ENCODE peak calls at places on chromosomes 11 and 22, in nine cellular contexts. One of them, this sample, is unnamed.

GRCh38 chr11:65944767-65945166 is 513 bp upstream of the TSGA10IP start:
- DNase-seq in heart right ventricle: no peak
- DNase-seq in A549: no peak
- DNase-seq in heart left ventricle: no peak
- DNase-seq in fibroblast of lung: no peak
- DNase-seq in lower lobe of right lung: no peak
- DNase-seq in PC-9: no peak
- DNase-seq in esophagus squamous epithelium: no peak
- DNase-seq in Peyer's patch: no peak
- DNase-seq in this sample: no peak

GRCh38 chr11:67298786-67299185 is 4.5 kb upstream of the SSH3 start:
- DNase-seq in heart right ventricle: no peak
- DNase-seq in A549: no peak
- DNase-seq in heart left ventricle: no peak
- DNase-seq in fibroblast of lung: no peak
- DNase-seq in lower lobe of right lung: peak; percentile 10
- DNase-seq in PC-9: no peak
- DNase-seq in esophagus squamous epithelium: no peak
- DNase-seq in Peyer's patch: peak; percentile 29
- DNase-seq in this sample: no peak

GRCh38 chr11:86551693-86552092 is 120.7 kb downstream of the ME3 start:
- DNase-seq in heart right ventricle: no peak
- DNase-seq in A549: no peak
- DNase-seq in heart left ventricle: no peak
- DNase-seq in fibroblast of lung: no peak
- DNase-seq in lower lobe of right lung: no peak
- DNase-seq in PC-9: no peak
- DNase-seq in esophagus squamous epithelium: no peak
- DNase-seq in Peyer's patch: no peak
- DNase-seq in this sample: no peak

GRCh38 chr11:1226981-1227550 is 4.2 kb downstream of the MUC5B start:
- DNase-seq in heart right ventricle: no peak
- DNase-seq in A549: peak; percentile 40
- DNase-seq in heart left ventricle: peak; percentile 20
- DNase-seq in fibroblast of lung: no peak
- DNase-seq in lower lobe of right lung: peak; percentile 32
- DNase-seq in PC-9: no peak
- DNase-seq in esophagus squamous epithelium: no peak
- DNase-seq in Peyer's patch: peak; percentile 38
- DNase-seq in this sample: no peak

GRCh38 chr11:831132-831864 is 1.5 kb upstream of the CD151 start:
- DNase-seq in heart right ventricle: no peak
- DNase-seq in A549: no peak
- DNase-seq in heart left ventricle: no peak
- DNase-seq in fibroblast of lung: peak; percentile 67
- DNase-seq in lower lobe of right lung: no peak
- DNase-seq in PC-9: peak; percentile 4
- DNase-seq in esophagus squamous epithelium: no peak
- DNase-seq in Peyer's patch: no peak
- DNase-seq in this sample: no peak

GRCh38 chr22:49204599-49205214 is 623.0 kb downstream of the BRD1 start:
- DNase-seq in heart right ventricle: no peak
- DNase-seq in A549: no peak
- DNase-seq in heart left ventricle: no peak
- DNase-seq in fibroblast of lung: no peak
- DNase-seq in lower lobe of right lung: no peak
- DNase-seq in PC-9: no peak
- DNase-seq in esophagus squamous epithelium: no peak
- DNase-seq in Peyer's patch: no peak
- DNase-seq in this sample: no peak

GRCh38 chr22:37060801-37061610 is 9.5 kb downstream of the KCTD17 start:
- DNase-seq in heart right ventricle: no peak
- DNase-seq in A549: no peak
- DNase-seq in heart left ventricle: peak; percentile 15
- DNase-seq in fibroblast of lung: no peak
- DNase-seq in lower lobe of right lung: no peak
- DNase-seq in PC-9: no peak
- DNase-seq in esophagus squamous epithelium: no peak
- DNase-seq in Peyer's patch: no peak
- DNase-seq in this sample: no peak

GRCh38 chr11:134701564-134702165 is 289.6 kb upstream of the B3GAT1 start:
- DNase-seq in heart right ventricle: no peak
- DNase-seq in A549: no peak
- DNase-seq in heart left ventricle: no peak
- DNase-seq in fibroblast of lung: no peak
- DNase-seq in lower lobe of right lung: no peak
- DNase-seq in PC-9: no peak
- DNase-seq in esophagus squamous epithelium: no peak
- DNase-seq in Peyer's patch: no peak
- DNase-seq in this sample: no peak

GRCh38 chr11:61964941-61965282 is 2.5 kb downstream of the FTH1 start:
- DNase-seq in heart right ventricle: no peak
- DNase-seq in A549: no peak
- DNase-seq in heart left ventricle: no peak
- DNase-seq in fibroblast of lung: no peak
- DNase-seq in lower lobe of right lung: no peak
- DNase-seq in PC-9: no peak
- DNase-seq in esophagus squamous epithelium: no peak
- DNase-seq in Peyer's patch: no peak
- DNase-seq in this sample: no peak

GRCh38 chr22:37208401-37209139 is 3.7 kb downstream of the SSTR3 start:
- DNase-seq in heart right ventricle: no peak
- DNase-seq in A549: no peak
- DNase-seq in heart left ventricle: no peak
- DNase-seq in fibroblast of lung: no peak
- DNase-seq in lower lobe of right lung: no peak
- DNase-seq in PC-9: no peak
- DNase-seq in esophagus squamous epithelium: no peak
- DNase-seq in Peyer's patch: no peak
- DNase-seq in this sample: no peak

GRCh38 chr11:117239295-117239694 is 6.8 kb downstream of the RNF214 start:
- DNase-seq in heart right ventricle: no peak
- DNase-seq in A549: peak; percentile 71
- DNase-seq in heart left ventricle: no peak
- DNase-seq in fibroblast of lung: peak; percentile 96
- DNase-seq in lower lobe of right lung: no peak
- DNase-seq in PC-9: no peak
- DNase-seq in esophagus squamous epithelium: no peak
- DNase-seq in Peyer's patch: no peak
- DNase-seq in this sample: no peak

GRCh38 chr11:83933008-83933407 is 646.8 kb upstream of the CCDC90B start:
- DNase-seq in heart right ventricle: no peak
- DNase-seq in A549: no peak
- DNase-seq in heart left ventricle: no peak
- DNase-seq in fibroblast of lung: no peak
- DNase-seq in lower lobe of right lung: no peak
- DNase-seq in PC-9: no peak
- DNase-seq in esophagus squamous epithelium: no peak
- DNase-seq in Peyer's patch: no peak
- DNase-seq in this sample: no peak

GRCh38 chr11:99316761-99317475 is 296.2 kb downstream of the CNTN5 start:
- DNase-seq in heart right ventricle: peak; percentile 11
- DNase-seq in A549: no peak
- DNase-seq in heart left ventricle: peak; percentile 29
- DNase-seq in fibroblast of lung: peak; percentile 36
- DNase-seq in lower lobe of right lung: no peak
- DNase-seq in PC-9: no peak
- DNase-seq in esophagus squamous epithelium: no peak
- DNase-seq in Peyer's patch: no peak
- DNase-seq in this sample: peak; percentile 14
- H3K4me3 ChIP-seq in heart right ventricle: peak overlapping the region; percentile 16
- H3K4me3 ChIP-seq in A549: no peak overlapping the region
- H3K4me3 ChIP-seq in heart left ventricle: no peak overlapping the region
- H3K4me3 ChIP-seq in fibroblast of lung: no peak overlapping the region
- H3K4me3 ChIP-seq in lower lobe of right lung: no peak overlapping the region
- H3K4me3 ChIP-seq in PC-9: no peak overlapping the region
- H3K4me3 ChIP-seq in esophagus squamous epithelium: no peak overlapping the region
- H3K4me3 ChIP-seq in Peyer's patch: no peak overlapping the region
- H3K4me3 ChIP-seq in this sample: no peak overlapping the region

GRCh38 chr11:12184696-12185095 is 74.3 kb downstream of the MICAL2 start:
- DNase-seq in heart right ventricle: no peak
- DNase-seq in A549: no peak
- DNase-seq in heart left ventricle: no peak
- DNase-seq in fibroblast of lung: peak; percentile 56
- DNase-seq in lower lobe of right lung: no peak
- DNase-seq in PC-9: no peak
- DNase-seq in esophagus squamous epithelium: no peak
- DNase-seq in Peyer's patch: no peak
- DNase-seq in this sample: no peak

GRCh38 chr11:12185914-12186313 is 75.5 kb downstream of the MICAL2 start:
- DNase-seq in heart right ventricle: peak; percentile 53
- DNase-seq in A549: no peak
- DNase-seq in heart left ventricle: no peak
- DNase-seq in fibroblast of lung: peak; percentile 94
- DNase-seq in lower lobe of right lung: peak; percentile 75
- DNase-seq in PC-9: no peak
- DNase-seq in esophagus squamous epithelium: no peak
- DNase-seq in Peyer's patch: no peak
- DNase-seq in this sample: peak; percentile 67

GRCh38 chr11:12183827-12184620 is 73.6 kb downstream of the MICAL2 start:
- DNase-seq in heart right ventricle: no peak
- DNase-seq in A549: no peak
- DNase-seq in heart left ventricle: no peak
- DNase-seq in fibroblast of lung: no peak
- DNase-seq in lower lobe of right lung: no peak
- DNase-seq in PC-9: no peak
- DNase-seq in esophagus squamous epithelium: no peak
- DNase-seq in Peyer's patch: no peak
- DNase-seq in this sample: no peak

GRCh38 chr11:12186683-12187082 is 76.3 kb downstream of the MICAL2 start:
- DNase-seq in heart right ventricle: no peak
- DNase-seq in A549: no peak
- DNase-seq in heart left ventricle: no peak
- DNase-seq in fibroblast of lung: no peak
- DNase-seq in lower lobe of right lung: no peak
- DNase-seq in PC-9: no peak
- DNase-seq in esophagus squamous epithelium: no peak
- DNase-seq in Peyer's patch: no peak
- DNase-seq in this sample: no peak

DNA sequence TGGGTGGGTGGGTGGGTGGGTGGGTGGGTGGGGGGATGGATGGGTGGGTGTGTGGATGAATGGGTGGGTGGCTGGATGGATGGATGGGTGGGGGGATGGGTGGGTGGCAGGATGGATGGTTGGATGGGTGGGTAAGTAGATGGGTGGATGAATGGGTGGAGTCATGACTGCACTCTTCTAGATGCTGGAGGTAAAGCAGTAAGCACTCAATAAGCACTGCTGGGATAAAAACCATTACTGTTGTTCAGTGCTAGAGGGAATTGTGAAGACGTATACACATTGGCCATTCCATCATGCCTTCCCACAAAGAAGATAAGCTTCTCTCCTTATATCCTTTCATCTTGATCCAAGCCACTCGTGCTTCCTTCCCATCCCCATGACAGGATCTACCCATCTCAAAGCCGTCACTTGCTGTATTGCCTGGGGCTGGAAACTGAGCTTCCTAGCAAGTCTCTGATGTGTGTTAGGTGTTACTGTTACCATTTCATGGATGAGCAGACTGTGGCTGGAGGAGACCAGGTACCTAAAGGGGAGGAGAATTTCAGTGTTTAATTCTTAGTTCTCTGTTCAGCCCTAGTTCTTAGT is 74.8 kb downstream of the MICAL2 start:
- DNase-seq in heart right ventricle: no peak
- DNase-seq in A549: no peak
- DNase-seq in heart left ventricle: no peak
- DNase-seq in fibroblast of lung: no peak
- DNase-seq in lower lobe of right lung: no peak
- DNase-seq in PC-9: no peak
- DNase-seq in esophagus squamous epithelium: no peak
- DNase-seq in Peyer's patch: no peak
- DNase-seq in this sample: no peak
- H3K27ac ChIP-seq in heart right ventricle: peak overlapping the region; percentile 41
- H3K27ac ChIP-seq in A549: peak overlapping the region; percentile 83
- H3K27ac ChIP-seq in heart left ventricle: peak overlapping the region; percentile 69
- H3K27ac ChIP-seq in fibroblast of lung: no peak overlapping the region
- H3K27ac ChIP-seq in lower lobe of right lung: no peak overlapping the region
- H3K27ac ChIP-seq in PC-9: no peak overlapping the region
- H3K27ac ChIP-seq in esophagus squamous epithelium: peak overlapping the region; percentile 29
- H3K27ac ChIP-seq in Peyer's patch: no peak overlapping the region
- H3K27ac ChIP-seq in this sample: peak overlapping the region; percentile 93

GRCh38 chr11:69445131-69445470 is 36.4 kb upstream of the LINC01488 start:
- DNase-seq in heart right ventricle: no peak
- DNase-seq in A549: no peak
- DNase-seq in heart left ventricle: no peak
- DNase-seq in fibroblast of lung: no peak
- DNase-seq in lower lobe of right lung: no peak
- DNase-seq in PC-9: no peak
- DNase-seq in esophagus squamous epithelium: no peak
- DNase-seq in Peyer's patch: no peak
- DNase-seq in this sample: no peak

GRCh38 chr11:69443138-69443967 is 38.1 kb upstream of the LINC01488 start:
- DNase-seq in heart right ventricle: peak; percentile 94
- DNase-seq in A549: peak; percentile 82
- DNase-seq in heart left ventricle: peak; percentile 95
- DNase-seq in fibroblast of lung: peak; percentile 95
- DNase-seq in lower lobe of right lung: peak; percentile 91
- DNase-seq in PC-9: peak; percentile 90
- DNase-seq in esophagus squamous epithelium: peak; percentile 25
- DNase-seq in Peyer's patch: peak; percentile 90
- DNase-seq in this sample: peak; percentile 94

GRCh38 chr11:69446108-69446507 is 35.4 kb upstream of the LINC01488 start:
- DNase-seq in heart right ventricle: no peak
- DNase-seq in A549: no peak
- DNase-seq in heart left ventricle: no peak
- DNase-seq in fibroblast of lung: no peak
- DNase-seq in lower lobe of right lung: no peak
- DNase-seq in PC-9: no peak
- DNase-seq in esophagus squamous epithelium: no peak
- DNase-seq in Peyer's patch: no peak
- DNase-seq in this sample: peak; percentile 53

GRCh38 chr11:69443968-69444364 is 37.5 kb upstream of the LINC01488 start:
- DNase-seq in heart right ventricle: peak; percentile 48
- DNase-seq in A549: no peak
- DNase-seq in heart left ventricle: peak; percentile 54
- DNase-seq in fibroblast of lung: peak; percentile 51
- DNase-seq in lower lobe of right lung: no peak
- DNase-seq in PC-9: no peak
- DNase-seq in esophagus squamous epithelium: no peak
- DNase-seq in Peyer's patch: no peak
- DNase-seq in this sample: no peak

GRCh38 chr11:69444381-69445130 is 36.9 kb upstream of the LINC01488 start:
- DNase-seq in heart right ventricle: peak; percentile 79
- DNase-seq in A549: peak; percentile 48
- DNase-seq in heart left ventricle: peak; percentile 68
- DNase-seq in fibroblast of lung: peak; percentile 90
- DNase-seq in lower lobe of right lung: peak; percentile 89
- DNase-seq in PC-9: peak; percentile 97
- DNase-seq in esophagus squamous epithelium: no peak
- DNase-seq in Peyer's patch: no peak
- DNase-seq in this sample: peak; percentile 95
- TF ChIP-seq CTCF in heart right ventricle: peak; percentile 54
- TF ChIP-seq CTCF in A549: peak; percentile 13
- TF ChIP-seq CTCF in heart left ventricle: no peak
- TF ChIP-seq CTCF in fibroblast of lung: peak; percentile 23
- TF ChIP-seq CTCF in lower lobe of right lung: peak; percentile 51
- TF ChIP-seq CTCF in PC-9: peak; percentile 84
- TF ChIP-seq CTCF in esophagus squamous epithelium: no peak
- TF ChIP-seq CTCF in Peyer's patch: no peak
- TF ChIP-seq CTCF in this sample: peak; percentile 54

GRCh38 chr11:76074178-76075112 is 131.9 kb downstream of the WNT11 start:
- DNase-seq in heart right ventricle: no peak
- DNase-seq in A549: no peak
- DNase-seq in heart left ventricle: no peak
- DNase-seq in fibroblast of lung: peak; percentile 68
- DNase-seq in lower lobe of right lung: no peak
- DNase-seq in PC-9: no peak
- DNase-seq in esophagus squamous epithelium: no peak
- DNase-seq in Peyer's patch: no peak
- DNase-seq in this sample: no peak
- H3K4me3 ChIP-seq in heart right ventricle: no peak overlapping the region
- H3K4me3 ChIP-seq in A549: no peak overlapping the region
- H3K4me3 ChIP-seq in heart left ventricle: no peak overlapping the region
- H3K4me3 ChIP-seq in fibroblast of lung: no peak overlapping the region
- H3K4me3 ChIP-seq in lower lobe of right lung: no peak overlapping the region
- H3K4me3 ChIP-seq in PC-9: no peak overlapping the region
- H3K4me3 ChIP-seq in esophagus squamous epithelium: no peak overlapping the region
- H3K4me3 ChIP-seq in Peyer's patch: no peak overlapping the region
- H3K4me3 ChIP-seq in this sample: no peak overlapping the region